ENCODE peak calls at places on chromosomes 4 and X, in four cellular contexts. N is colonic mucosa, K is heart right ventricle, P is left ventricle myocardium inferior. C is an unnamed sample.

GRCh38 chr4:137960371-137961050 is 281.6 kb downstream of the SLC7A11 start:
- DNase-seq in N (no peak), K (no peak), P (no peak), C (no peak)

GRCh38 chr4:11367371-11367770 is 61.3 kb downstream of the HS3ST1 start:
- DNase-seq in N (peak; percentile 19), K (peak; percentile 52), P (peak; percentile 69), C (peak; percentile 36)

GRCh38 chr4:140103676-140104075 is 50.3 kb downstream of the MAML3 start:
- DNase-seq in N (no peak), K (no peak), P (no peak), C (no peak)

GRCh38 chrX:29257516-29257915 is 670.3 kb downstream of the IL1RAPL1 start:
- DNase-seq in N (no peak), K (no peak), P (no peak), C (no peak)

GRCh38 chr4:105373324-105373723 is 100.5 kb downstream of the PPA2 start:
- DNase-seq in N (no peak), K (no peak), P (no peak), C (no peak)

GRCh38 chrX:3651272-3651671 is 62.2 kb downstream of the PRKX start:
- DNase-seq in N (no peak), K (no peak), P (no peak), C (no peak)

GRCh38 chrX:2894885-2895292 is 34.2 kb downstream of the ARSD start:
- DNase-seq in N (peak; percentile 68), K (no peak), P (no peak), C (peak; percentile 70)

GRCh38 chr4:54852061-54852460 is 194.3 kb downstream of the KIT start:
- DNase-seq in N (no peak), K (no peak), P (no peak), C (no peak)

GRCh38 chr4:40856836-40857362 is 107.1 kb downstream of the NSUN7 start:
- DNase-seq in N (peak; percentile 74), K (peak; percentile 71), P (peak; percentile 70), C (peak; percentile 36)

GRCh38 chr4:74320559-74321118 is 12.4 kb downstream of the EPGN start:
- DNase-seq in N (peak; percentile 50), K (no peak), P (no peak), C (peak; percentile 51)

GRCh38 chrX:11341274-11342256 is 48.4 kb downstream of the AMELX start:
- DNase-seq in N (peak; percentile 30), K (peak; percentile 17), P (peak; percentile 48), C (peak; percentile 42)

GRCh38 chrX:54085666-54086065 is 41.4 kb upstream of the PHF8 start:
- DNase-seq in N (no peak), K (no peak), P (no peak), C (no peak)

GRCh38 chrX:23901805-23902204 is 5.9 kb downstream of the APOO start:
- DNase-seq in N (peak; percentile 72), K (no peak), P (no peak), C (peak; percentile 61)

GRCh38 chr4:111283066-111283677 is 660.3 kb upstream of the PITX2 start:
- DNase-seq in N (peak; percentile 74), K (peak; percentile 21), P (peak; percentile 34), C (peak; percentile 73)

GRCh38 chr4:119113033-119113655 is 22.5 kb upstream of the MYOZ2 start:
- DNase-seq in N (no peak), K (no peak), P (no peak), C (no peak)

GRCh38 chrX:68995780-68996551 is 167.1 kb downstream of the EFNB1 start:
- DNase-seq in N (peak; percentile 78), K (peak; percentile 66), P (peak; percentile 62), C (no peak)

GRCh38 chr4:132097046-132097445 is 1052.0 kb upstream of the PCDH10 start:
- DNase-seq in N (no peak), K (no peak), P (no peak), C (no peak)

GRCh38 chrX:74423289-74423985 is 2.1 kb downstream of the SLC16A2 start:
- DNase-seq in N (no peak), K (no peak), P (no peak), C (peak; percentile 23)

GRCh38 chr4:169438057-169438480 is 167.3 kb upstream of the SH3RF1 start:
- DNase-seq in N (no peak), K (no peak), P (no peak), C (no peak)

GRCh38 chr4:55409468-55410171 is 13.9 kb downstream of the TMEM165 start:
- DNase-seq in N (no peak), K (no peak), P (no peak), C (no peak)

GRCh38 chrX:50115973-50116372 is 84.8 kb downstream of the AKAP4 start:
- DNase-seq in N (no peak), K (no peak), P (no peak), C (no peak)

GRCh38 chr4:33606951-33607350 is 2637.4 kb downstream of the ARAP2 start:
- DNase-seq in N (no peak), K (no peak), P (no peak), C (no peak)
- H3K4me3 ChIP-seq in N (no peak overlapping the region), K (no peak overlapping the region), P (no peak overlapping the region), C (no peak overlapping the region)

GRCh38 chr4:142278171-142278570 is 567.9 kb downstream of the INPP4B start:
- DNase-seq in N (no peak), K (no peak), P (no peak), C (no peak)
- H3K4me1 ChIP-seq in N (no peaks in the 10 kb centered on the region), K (no peaks in the 10 kb centered on the region), P (peaks cover 4% of the 10 kb centered on the region), C (no peaks in the 10 kb centered on the region)

GRCh38 chr4:3245676-3246075 is 3.3 kb upstream of the MSANTD1 start:
- DNase-seq in N (no peak), K (no peak), P (no peak), C (no peak)

GRCh38 chr4:3243066-3243775 is 5.7 kb upstream of the MSANTD1 start:
- DNase-seq in N (no peak), K (no peak), P (no peak), C (no peak)

GRCh38 chr4:3244747-3245146 is 4.2 kb upstream of the MSANTD1 start:
- DNase-seq in N (no peak), K (no peak), P (no peak), C (no peak)

GRCh38 chr4:3241905-3242304 is 7.1 kb upstream of the MSANTD1 start:
- DNase-seq in N (no peak), K (no peak), P (no peak), C (no peak)

DNA sequence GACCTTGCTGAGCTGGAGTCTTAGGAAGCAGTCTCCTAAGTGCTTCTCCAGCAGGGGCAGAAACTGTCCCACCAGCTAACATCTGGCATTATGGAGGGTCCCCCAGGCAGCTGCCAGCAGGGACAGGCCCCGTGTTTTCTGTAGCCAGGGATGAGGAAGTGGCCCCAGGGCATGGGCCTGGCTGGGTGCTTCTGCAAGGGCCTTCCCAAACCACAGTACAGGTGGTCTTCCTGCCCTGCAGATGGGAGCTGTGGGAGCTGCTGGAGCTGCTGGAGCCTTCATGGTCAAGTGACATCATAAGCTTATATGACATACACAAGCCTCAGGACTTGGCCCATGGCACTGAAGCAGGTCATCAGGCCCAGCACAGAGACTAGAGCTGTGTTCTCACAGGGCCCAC is 5.0 kb upstream of the MSANTD1 start:
- DNase-seq in N (no peak), K (no peak), P (no peak), C (no peak)
- H3K4me3 ChIP-seq in N (no peak overlapping the region), K (no peak overlapping the region), P (no peak overlapping the region), C (no peak overlapping the region)

GRCh38 chr4:142406051-142406549 is 440.0 kb downstream of the INPP4B start:
- DNase-seq in N (no peak), K (no peak), P (no peak), C (no peak)
- H3K4me1 ChIP-seq in N (no peaks in the 10 kb centered on the region), K (peaks cover 48% of the 10 kb centered on the region), P (peaks cover 54% of the 10 kb centered on the region), C (peaks cover 11% of the 10 kb centered on the region)

GRCh38 chrX:20362268-20363002 is 95.7 kb upstream of the RPS6KA3 start:
- DNase-seq in N (no peak), K (no peak), P (no peak), C (peak; percentile 26)
- H3K4me3 ChIP-seq in N (no peak overlapping the region), K (no peak overlapping the region), P (peak overlapping the region; percentile 14), C (no peak overlapping the region)

DNA sequence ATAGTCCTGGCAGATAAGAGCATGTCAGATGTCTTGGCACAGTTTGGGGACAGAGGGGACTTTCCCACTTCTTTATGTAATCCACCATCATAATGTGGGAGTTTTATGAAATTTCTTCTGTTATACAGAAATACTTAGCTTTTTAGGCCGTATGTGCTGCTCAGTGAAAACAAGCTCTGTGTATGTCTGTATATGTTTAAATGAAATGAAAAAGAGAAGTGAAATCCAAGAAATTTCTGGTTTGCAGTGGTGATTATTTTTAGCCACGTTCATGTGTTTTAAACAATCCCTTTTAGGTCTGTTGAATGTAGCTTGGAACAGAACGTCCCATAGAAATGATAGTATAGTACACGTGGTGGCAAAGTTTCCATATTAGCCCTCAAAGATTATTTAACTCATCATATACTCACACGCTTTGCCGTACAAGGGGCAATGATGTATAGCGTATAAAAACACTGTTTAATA is 41.0 kb downstream of the GAB1 start:
- DNase-seq in N (no peak), K (no peak), P (no peak), C (no peak)
- H3K4me1 ChIP-seq in N (peaks cover 3% of the 10 kb centered on the region), K (peaks cover 100% of the 10 kb centered on the region), P (peaks cover 100% of the 10 kb centered on the region), C (peaks cover 51% of the 10 kb centered on the region)

DNA sequence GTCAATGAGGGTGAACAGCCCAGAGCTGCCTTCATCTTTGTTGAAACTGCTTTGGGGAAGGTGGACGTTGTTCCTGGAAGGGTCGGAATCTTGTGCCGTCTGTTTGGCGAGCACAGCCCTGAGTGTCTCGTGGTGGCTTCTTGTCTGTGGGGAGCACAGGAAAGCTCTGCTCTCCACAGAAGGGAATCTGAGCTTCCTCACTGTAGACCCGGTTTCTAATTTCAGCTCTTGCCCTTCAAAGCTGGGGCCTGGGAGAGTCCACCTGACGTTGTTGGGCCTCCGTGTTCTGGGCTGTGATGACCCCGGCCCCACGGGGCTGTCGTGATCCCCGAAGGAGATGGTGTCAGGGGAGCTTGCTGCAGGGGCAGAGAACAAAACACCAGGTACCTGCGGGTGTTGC is 47.5 kb downstream of the SORCS2 start:
- DNase-seq in N (no peak), K (no peak), P (no peak), C (no peak)
- H3K4me3 ChIP-seq in N (no peak overlapping the region), K (no peak overlapping the region), P (no peak overlapping the region), C (no peak overlapping the region)

DNA sequence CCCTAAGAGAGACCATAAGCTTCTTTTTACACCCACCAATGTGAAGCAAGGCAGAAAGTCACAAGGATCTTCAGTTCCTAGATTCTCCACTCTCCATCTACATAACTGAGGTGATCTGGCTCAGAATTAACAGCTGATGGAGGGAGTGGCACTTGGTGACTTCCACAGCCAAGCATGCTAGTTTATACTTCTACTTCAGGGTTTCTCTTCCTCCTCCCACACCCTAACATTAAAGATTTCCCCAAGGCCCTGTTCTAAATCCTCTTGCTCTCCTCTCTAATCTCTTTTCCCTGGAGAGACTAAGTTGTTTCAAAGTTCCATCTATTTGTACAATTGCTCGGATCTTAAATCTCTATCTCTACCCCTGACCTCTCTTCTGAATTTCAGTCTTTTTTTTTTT is 81.1 kb downstream of the MBNL3 start:
- DNase-seq in N (no peak), K (no peak), P (no peak), C (no peak)
- H3K4me1 ChIP-seq in N (no peaks in the 10 kb centered on the region), K (no peaks in the 10 kb centered on the region), P (no peaks in the 10 kb centered on the region), C (peaks cover 8% of the 10 kb centered on the region)

DNA sequence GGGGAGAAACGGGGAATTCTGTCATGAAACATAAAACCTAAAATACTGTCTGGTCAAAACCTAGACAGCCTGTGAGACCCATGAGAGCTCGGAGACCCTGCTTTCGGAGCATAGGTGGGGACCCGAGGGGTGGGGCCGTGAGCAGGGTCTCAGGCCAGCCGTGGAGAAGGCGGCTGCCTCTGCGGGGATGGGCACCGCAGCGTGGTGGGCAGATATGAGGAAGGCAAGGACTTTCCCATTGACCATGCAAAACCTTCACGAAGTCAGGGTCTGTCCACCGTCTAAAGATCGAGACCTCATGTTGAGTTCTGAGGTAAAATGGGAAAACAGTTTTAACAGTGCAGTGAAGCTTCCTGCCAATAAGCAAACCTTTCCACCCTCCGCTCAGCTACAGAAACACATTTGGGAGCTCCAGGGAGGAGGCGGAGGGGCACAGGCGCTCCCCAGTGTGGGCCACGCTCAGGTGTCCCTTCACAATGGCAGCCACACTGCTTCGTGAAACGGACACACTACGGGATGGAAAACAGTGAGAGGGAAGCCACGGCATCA is 74.4 kb downstream of the SORBS2 start:
- DNase-seq in N (no peak), K (no peak), P (no peak), C (no peak)
- H3K4me3 ChIP-seq in N (no peak overlapping the region), K (no peak overlapping the region), P (peak overlapping the region; percentile 44), C (no peak overlapping the region)